ENCODE peak calls at places on chromosomes 4 and X, in seven cellular contexts. K, P, I, L, S, N and H are unnamed samples.

GRCh38 chrX:43949669-43950068 is 23.5 kb downstream of the NDP start:
- DNase-seq in K (no peak), P (no peak), I (no peak), L (peak; percentile 78), S (no peak), N (no peak), H (peak; percentile 40)

GRCh38 chr4:54657556-54658313 is at the start of gene KIT:
- DNase-seq in K (no peak), P (no peak), I (peak; percentile 69), L (peak; percentile 38), S (peak; percentile 32), N (peak; percentile 10), H (peak; percentile 95)

GRCh38 chr4:10032625-10033024 is 11.3 kb upstream of the SLC2A9 start:
- DNase-seq in K (no peak), P (no peak), I (no peak), L (no peak), S (peak; percentile 75), N (no peak), H (no peak)

GRCh38 chrX:87425618-87426017 is 92.0 kb upstream of the KLHL4 start:
- DNase-seq in K (no peak), P (no peak), I (no peak), L (no peak), S (no peak), N (no peak), H (no peak)

GRCh38 chr4:3041192-3042142 is 32.9 kb downstream of the HTT-AS start:
- DNase-seq in K (peak; percentile 69), P (peak; percentile 67), I (peak; percentile 94), L (no peak), S (peak; percentile 48), N (peak; percentile 82), H (peak; percentile 66)

GRCh38 chr4:845233-845835 is 19.4 kb upstream of the CPLX1 start:
- DNase-seq in K (no peak), P (no peak), I (peak; percentile 39), L (peak; percentile 92), S (peak; percentile 61), N (no peak), H (peak; percentile 65)

GRCh38 chr4:93960916-93961315 is 132.4 kb downstream of the ATOH1 start:
- DNase-seq in K (no peak), P (no peak), I (no peak), L (no peak), S (no peak), N (no peak), H (no peak)

GRCh38 chr4:48899950-48900349 is 6.6 kb downstream of the OCIAD2 start:
- DNase-seq in K (no peak), P (no peak), I (no peak), L (no peak), S (peak; percentile 19), N (no peak), H (no peak)

GRCh38 chrX:138775501-138775900 is 64.0 kb upstream of the FGF13 start:
- DNase-seq in K (no peak), P (no peak), I (no peak), L (no peak), S (peak; percentile 21), N (no peak), H (peak; percentile 36)

GRCh38 chrX:51435101-51435500 is 61.3 kb downstream of the NUDT11 start:
- DNase-seq in K (no peak), P (no peak), I (no peak), L (no peak), S (no peak), N (no peak), H (no peak)

GRCh38 chr4:36502350-36502749 is 220.9 kb downstream of the DTHD1 start:
- DNase-seq in K (no peak), P (no peak), I (no peak), L (no peak), S (no peak), N (no peak), H (no peak)

GRCh38 chr4:153488719-153489384 is 22.7 kb downstream of the TMEM131L start:
- DNase-seq in K (no peak), P (peak; percentile 50), I (peak; percentile 77), L (no peak), S (no peak), N (peak; percentile 78), H (peak; percentile 68)

GRCh38 chrX:149198980-149199732 is 305.9 kb downstream of the IDS start:
- DNase-seq in K (no peak), P (no peak), I (no peak), L (no peak), S (no peak), N (peak; percentile 32), H (no peak)
- H3K36me3 ChIP-seq in K (peaks cover 4% of the 10 kb centered on the region), P (no peaks in the 10 kb centered on the region), I (no peaks in the 10 kb centered on the region), L (no peaks in the 10 kb centered on the region), S (no peaks in the 10 kb centered on the region), N (no peaks in the 10 kb centered on the region), H (no peaks in the 10 kb centered on the region)

DNA sequence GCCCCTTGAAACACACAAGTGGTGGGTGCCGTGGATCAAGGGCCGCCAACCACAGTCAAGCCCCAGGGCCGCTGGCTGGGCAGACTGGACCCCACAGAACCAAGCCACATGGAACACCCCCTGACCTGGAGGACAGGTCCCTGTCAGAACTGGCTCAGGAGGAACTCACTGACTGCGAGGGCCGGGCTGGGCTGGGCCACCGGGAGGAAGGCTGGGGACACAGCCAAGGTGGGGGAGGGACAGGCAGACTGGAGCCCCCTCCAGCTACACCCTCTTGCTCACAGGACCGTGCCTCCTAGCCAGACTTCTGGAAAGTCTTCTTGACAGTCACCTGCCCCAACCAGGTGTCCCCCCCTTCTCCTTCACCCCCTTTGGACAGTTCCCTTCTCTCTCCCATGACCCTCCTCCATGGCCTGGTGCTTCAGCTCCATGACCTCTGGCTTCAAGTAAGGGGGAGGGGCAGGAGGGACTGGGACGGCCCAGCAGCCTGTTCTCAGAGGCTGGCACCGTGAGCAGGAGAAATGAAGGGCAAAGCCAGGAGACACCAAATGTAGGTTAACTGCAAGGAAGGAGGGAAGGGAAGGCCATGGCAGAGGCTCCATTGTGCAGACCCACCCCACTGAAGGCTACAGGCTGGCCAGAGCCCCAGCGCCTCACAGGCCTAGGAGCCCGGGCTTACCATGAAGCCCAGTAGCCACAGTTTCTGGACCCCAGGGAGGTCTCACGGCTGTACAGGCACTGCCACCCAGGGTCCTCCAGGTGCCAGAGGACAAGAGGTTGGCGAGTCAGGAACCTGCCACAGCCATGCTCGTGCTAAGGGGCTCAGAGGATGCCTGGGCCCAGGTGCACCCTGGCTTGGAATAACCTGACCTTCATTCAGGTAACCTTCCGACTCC is 22.6 kb upstream of the DUSP9 start:
- DNase-seq in K (no peak), P (no peak), I (peak; percentile 38), L (no peak), S (no peak), N (no peak), H (no peak)
- H3K27me3 ChIP-seq in K (peaks cover 78% of the 10 kb centered on the region), P (peaks cover 10% of the 10 kb centered on the region), I (peaks cover 17% of the 10 kb centered on the region), L (peaks cover 25% of the 10 kb centered on the region), S (peaks cover 19% of the 10 kb centered on the region), N (no peaks in the 10 kb centered on the region), H (no peaks in the 10 kb centered on the region)

GRCh38 chr4:128840711-128841318 is 31.3 kb downstream of the JADE1 start:
- DNase-seq in K (no peak), P (no peak), I (no peak), L (peak; percentile 71), S (no peak), N (no peak), H (no peak)
- H3K36me3 ChIP-seq in K (no peaks in the 10 kb centered on the region), P (peaks cover 48% of the 10 kb centered on the region), I (peaks cover 26% of the 10 kb centered on the region), L (peaks cover 54% of the 10 kb centered on the region), S (peaks cover 28% of the 10 kb centered on the region), N (peaks cover 16% of the 10 kb centered on the region), H (peaks cover 30% of the 10 kb centered on the region)

DNA sequence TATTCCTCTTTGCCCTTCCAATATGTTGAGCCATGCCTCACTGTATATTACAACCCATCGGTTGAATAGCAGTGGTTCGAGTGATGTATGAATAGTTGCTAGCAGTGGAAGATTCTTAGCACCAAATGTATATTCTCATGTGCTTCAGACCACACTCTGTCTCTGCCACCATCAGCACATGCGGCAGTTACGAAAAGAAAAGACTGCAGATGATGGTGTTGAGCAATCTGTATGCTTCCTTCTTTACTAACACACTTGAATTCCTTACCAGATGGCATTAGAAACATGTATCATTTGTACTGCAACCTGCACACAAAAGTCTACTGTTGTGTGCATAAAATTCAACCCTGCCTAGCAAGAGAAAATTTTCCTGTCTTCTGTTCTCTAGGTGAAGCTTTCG is 214.6 kb downstream of the ENOX2 start:
- DNase-seq in K (no peak), P (no peak), I (no peak), L (no peak), S (no peak), N (no peak), H (no peak)
- H3K27me3 ChIP-seq in K (peaks cover 10% of the 10 kb centered on the region), P (no peaks in the 10 kb centered on the region), I (no peaks in the 10 kb centered on the region), L (peaks cover 2% of the 10 kb centered on the region), S (no peaks in the 10 kb centered on the region), N (no peaks in the 10 kb centered on the region), H (no peaks in the 10 kb centered on the region)